ENCODE peak calls at places on chromosomes 2 and 18, in nine cellular contexts. F is A549, Y is prostate gland, W is sigmoid colon, K is GM12878, E is ovary, D is transverse colon, P is body of pancreas, O is right lobe of liver. C is an unnamed sample. For H3K4me1, the result is how much of the 10 kb centered on the place peaks cover.

GRCh38 chr2:157559061-157559460 is 69.6 kb downstream of the ACVR1C start:
- DNase-seq in P (no peak), O (no peak), Y (no peak), E (no peak), F (no peak), K (no peak), D (no peak), W (no peak), C (no peak)

GRCh38 chr2:186780701-186781316 is 68.2 kb downstream of the ZSWIM2 start:
- DNase-seq in K (no peak), D (no peak), F (peak), E (no peak), P (no peak), Y (no peak), O (no peak), W (no peak), C (no peak)

GRCh38 chr2:128779301-128780095 is 460.8 kb upstream of the HS6ST1 start:
- DNase-seq in E (no peak), K (no peak), F (no peak), D (no peak), Y (peak), O (no peak), P (no peak), W (peak), C (peak)

GRCh38 chr2:119028327-119029174 is 86.6 kb downstream of the MARCO start:
- DNase-seq in K (no peak), Y (peak), F (peak), E (peak), O (no peak), W (no peak), D (peak), P (peak), C (no peak)

GRCh38 chr18:51668101-51668500 is 470.6 kb upstream of the MEX3C start:
- DNase-seq in K (no peak), Y (peak), F (peak), W (no peak), E (no peak), P (peak), O (no peak), D (peak), C (no peak)

GRCh38 chr18:75407468-75408437 is 19.8 kb downstream of the SMIM21 start:
- DNase-seq in W (no peak), P (no peak), O (no peak), E (no peak), K (no peak), F (no peak), Y (no peak), D (no peak), C (no peak)

GRCh38 chr18:46073474-46074331 is 1.6 kb upstream of the PSTPIP2 start:
- DNase-seq in P (peak), O (no peak), W (no peak), K (no peak), F (peak), Y (peak), E (peak), D (peak), C (no peak)

GRCh38 chr2:240593026-240593702 is 6.6 kb downstream of the CAPN10 start:
- DNase-seq in Y (no peak), D (no peak), F (no peak), O (peak), P (no peak), K (no peak), E (peak), W (peak), C (no peak)

GRCh38 chr2:15733867-15734765 is 142.4 kb downstream of the DDX1 start:
- DNase-seq in E (no peak), K (no peak), D (no peak), W (no peak), Y (no peak), F (peak), O (no peak), P (peak), C (no peak)

GRCh38 chr2:13413989-13414388 is 697.3 kb downstream of the TRIB2 start:
- DNase-seq in O (no peak), D (no peak), P (no peak), W (no peak), E (no peak), Y (no peak), K (no peak), F (no peak), C (no peak)

GRCh38 chr18:23141022-23141999 is 6.0 kb downstream of the CABLES1 start:
- DNase-seq in W (no peak), K (no peak), F (no peak), E (peak), Y (no peak), P (peak), D (peak), O (peak), C (no peak)

GRCh38 chr18:54254265-54254758 is 15.0 kb upstream of the POLI start:
- DNase-seq in Y (peak), O (peak), E (no peak), W (no peak), P (peak), F (peak), D (no peak), K (no peak), C (no peak)

GRCh38 chr18:60894254-60894945 is 438.8 kb upstream of the CDH20 start:
- DNase-seq in D (no peak), E (no peak), P (no peak), W (no peak), O (no peak), F (no peak), Y (no peak), K (no peak), C (no peak)

GRCh38 chr2:229180658-229181057 is 90.4 kb downstream of the PID1 start:
- DNase-seq in F (no peak), O (no peak), W (no peak), P (no peak), D (no peak), Y (no peak), K (no peak), E (no peak), C (no peak)

GRCh38 chr2:128284841-128285240 is 33.8 kb downstream of the HS6ST1 start:
- DNase-seq in F (no peak), O (peak), E (no peak), K (no peak), Y (no peak), D (no peak), W (no peak), P (no peak), C (no peak)

GRCh38 chr2:176613358-176614032 is 344.3 kb downstream of the MTX2 start:
- DNase-seq in D (no peak), Y (no peak), W (no peak), K (no peak), F (no peak), O (no peak), E (no peak), P (no peak), C (no peak)

GRCh38 chr18:48868468-48869466 is 82.0 kb downstream of the SMAD7 start:
- DNase-seq in Y (no peak), F (peak), P (peak), E (no peak), K (peak), D (peak), W (no peak), O (no peak), C (no peak)

GRCh38 chr2:237223208-237223861 is 137.6 kb downstream of the COPS8 start:
- DNase-seq in F (peak), D (no peak), E (peak), W (no peak), O (no peak), K (no peak), P (peak), Y (no peak), C (no peak)

GRCh38 chr2:232420463-232421188 is 14.0 kb downstream of the ALPG start:
- DNase-seq in E (no peak), Y (peak), O (no peak), P (peak), W (no peak), K (no peak), F (peak), D (peak), C (no peak)

GRCh38 chr2:70668432-70668831 is 99.6 kb downstream of the ADD2 start:
- DNase-seq in K (no peak), P (no peak), E (no peak), W (peak), O (no peak), Y (no peak), D (no peak), F (no peak), C (no peak)

GRCh38 chr18:62904396-62905285 is 189.3 kb downstream of the PHLPP1 start:
- DNase-seq in O (no peak), D (no peak), P (no peak), F (no peak), E (no peak), K (no peak), Y (no peak), W (no peak), C (no peak)

GRCh38 chr2:60796573-60797509 is 40.8 kb downstream of the PAPOLG start:
- DNase-seq in W (no peak), O (no peak), K (no peak), Y (no peak), P (no peak), E (no peak), D (no peak), F (no peak), C (no peak)

GRCh38 chr18:59012815-59013677 is 126.6 kb upstream of the SEC11C start:
- DNase-seq in F (no peak), E (no peak), Y (peak), O (no peak), D (no peak), P (no peak), K (no peak), W (no peak), C (no peak)

GRCh38 chr18:350953-351572 is 83.2 kb upstream of the THOC1 start:
- DNase-seq in E (no peak), P (no peak), Y (no peak), O (no peak), D (no peak), K (no peak), F (no peak), W (no peak), C (no peak)

GRCh38 chr18:341102-341501 is 73.3 kb upstream of the THOC1 start:
- DNase-seq in D (no peak), P (peak), W (no peak), E (no peak), O (no peak), F (no peak), K (no peak), Y (no peak), C (no peak)

GRCh38 chr18:346607-347006 is 78.8 kb upstream of the THOC1 start:
- DNase-seq in W (no peak), E (no peak), D (no peak), O (no peak), P (no peak), Y (no peak), K (no peak), F (no peak), C (no peak)
- H3K4me1 ChIP-seq in W (under half), E (under half), D (under half), O (under half), P (under half), Y (under half), K (under half), F (under half), C (under half)

DNA sequence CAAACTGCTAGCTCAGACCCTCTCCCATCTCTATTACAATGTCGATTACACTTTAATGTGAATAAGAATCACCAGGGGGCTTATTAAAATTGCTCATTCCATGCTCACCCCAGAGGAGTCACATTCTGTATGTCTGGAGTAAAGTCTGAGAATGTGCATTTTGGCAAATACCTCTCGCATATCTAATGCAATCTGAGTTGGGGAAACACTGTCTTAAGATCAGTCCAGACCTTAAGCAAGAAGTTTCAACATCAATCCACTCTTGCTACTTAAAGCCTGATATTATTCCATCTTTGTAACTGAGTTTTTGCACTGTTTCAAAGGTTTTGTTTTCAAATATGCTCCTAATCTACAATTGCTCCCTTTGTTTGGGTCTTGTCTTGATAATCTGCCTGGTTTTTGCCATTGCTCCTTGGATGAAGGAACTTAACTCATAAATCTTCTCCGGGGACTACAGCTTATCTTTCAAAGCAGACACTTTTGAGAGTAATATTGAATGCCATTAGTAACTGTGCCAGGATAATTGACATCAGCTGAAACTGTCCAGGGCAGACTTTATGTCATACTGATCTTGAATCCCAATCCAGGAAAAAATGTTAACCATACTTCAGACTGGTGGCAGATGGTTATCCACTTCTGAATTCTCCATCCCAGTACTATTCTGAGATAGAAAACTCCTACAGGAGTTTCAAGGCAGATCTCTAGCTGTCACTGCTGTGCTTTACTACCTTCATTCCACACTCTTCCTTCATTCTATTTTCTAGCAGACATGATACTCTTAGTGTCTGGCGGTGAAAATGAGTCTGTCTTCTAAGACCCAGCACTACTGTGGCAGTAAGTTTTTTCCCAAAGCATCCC is 200.9 kb downstream of the ERBB4 start:
- DNase-seq in P (no peak), F (no peak), W (no peak), K (no peak), O (no peak), D (no peak), Y (no peak), E (no peak), C (no peak)
- H3K4me3 ChIP-seq in P (no peak), F (no peak), W (no peak), K (no peak), O (no peak), D (no peak), Y (no peak), E (no peak), C (no peak)

DNA sequence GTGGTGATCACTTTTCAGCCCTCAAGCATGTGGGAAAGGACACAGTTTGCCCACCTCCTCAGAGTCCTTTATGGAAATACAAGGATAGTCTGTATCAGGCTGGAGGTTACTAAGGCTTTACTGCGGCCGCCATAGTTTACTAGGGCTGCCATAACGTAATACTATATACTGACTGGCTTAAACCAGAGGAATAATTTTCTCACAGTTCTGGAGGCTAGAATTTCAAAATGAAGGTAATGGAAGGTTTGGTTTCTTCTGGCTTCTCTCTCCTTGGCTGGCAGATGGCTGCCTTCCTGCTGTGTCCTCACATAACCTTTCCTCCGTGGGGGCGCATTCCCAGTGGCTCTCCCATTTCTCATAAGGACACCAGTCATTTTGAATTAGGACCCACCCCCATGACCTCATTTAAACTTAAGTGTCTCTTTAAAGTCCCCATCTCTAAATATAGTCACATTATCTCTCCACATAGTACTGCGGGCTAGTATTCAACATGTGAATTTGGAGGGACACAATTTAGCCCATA is 12.5 kb upstream of the ATIC start:
- DNase-seq in E (no peak), P (no peak), F (no peak), O (no peak), Y (no peak), K (no peak), D (no peak), W (no peak), C (no peak)
- TF ChIP-seq POLR2A in E (no peak), P (no peak), F (no peak), O (no peak), Y (no peak), K (no peak), D (no peak), W (no peak), C (no peak)

DNA sequence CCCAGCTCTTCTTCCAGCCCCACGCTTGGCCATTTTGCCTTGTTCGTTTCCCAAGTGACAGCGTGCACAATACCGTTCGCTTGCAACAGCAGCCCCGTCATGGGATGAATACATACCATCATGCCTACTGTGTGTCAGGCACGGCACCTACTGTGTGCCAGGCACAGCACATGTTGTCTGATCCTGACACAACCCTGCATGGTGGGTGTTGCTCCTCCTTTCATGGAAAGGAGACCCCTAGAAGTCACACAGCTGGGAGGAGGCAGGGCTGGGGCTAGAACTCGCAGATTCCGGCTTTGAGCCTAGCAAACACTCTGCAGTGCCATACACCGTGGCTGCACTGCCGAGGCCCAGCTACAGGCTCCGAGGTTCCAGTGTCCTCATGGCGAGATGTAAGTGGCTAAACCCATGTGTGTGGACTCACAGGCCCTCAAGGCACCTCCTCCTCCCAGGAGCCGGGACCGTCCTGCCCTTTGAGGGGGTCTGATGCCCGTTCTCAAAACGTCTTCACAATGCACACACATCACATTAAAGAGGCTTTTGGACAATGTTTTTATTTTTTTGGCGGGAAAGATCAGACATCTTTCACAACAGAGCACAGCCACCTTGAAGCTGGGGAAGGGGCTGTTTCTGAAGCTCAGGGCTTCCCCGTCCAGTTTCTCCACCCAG is 65.1 kb downstream of the HS1BP3 start:
- DNase-seq in E (no peak), P (no peak), W (peak), Y (no peak), K (no peak), O (peak), D (no peak), F (no peak), C (no peak)
- H3K4me1 ChIP-seq in E (under half), P (under half), W (under half), Y (under half), K (under half), O (under half), D (under half), F (under half), C (under half)

GRCh38 chr18:57624988-57625387 is 3.4 kb upstream of the NARS1 start:
- DNase-seq in E (no peak), O (no peak), K (no peak), Y (no peak), D (no peak), P (no peak), F (peak), W (no peak), C (no peak)

GRCh38 chr18:57621252-57621607 is 406 bp downstream of the NARS1 start:
- DNase-seq in E (no peak), O (no peak), Y (no peak), K (no peak), D (no peak), P (no peak), F (no peak), W (no peak), C (no peak)

DNA sequence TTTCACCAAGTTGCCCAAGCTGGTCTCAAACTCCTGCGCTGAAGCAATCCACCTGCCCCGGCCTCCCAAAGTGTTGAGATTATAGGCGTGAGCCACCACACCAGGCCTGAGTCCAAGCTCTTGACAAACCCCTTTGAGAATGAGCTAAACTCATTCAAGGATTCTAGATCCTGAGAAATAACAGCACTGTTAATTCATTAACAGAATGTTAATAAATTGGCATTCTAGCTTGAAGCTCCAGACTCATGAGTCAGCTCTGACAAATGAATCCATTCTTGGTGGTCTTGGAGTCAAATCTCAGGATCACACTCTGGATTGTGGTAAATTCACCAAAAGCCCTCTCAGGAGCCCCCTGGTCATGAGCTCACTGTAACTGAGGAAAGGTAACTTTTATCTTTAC is 1.8 kb downstream of the NARS1 start:
- DNase-seq in O (no peak), P (no peak), W (no peak), F (no peak), D (no peak), Y (no peak), K (no peak), E (no peak), C (no peak)
- H3K4me3 ChIP-seq in O (no peak), P (no peak), W (no peak), F (peak), D (no peak), Y (no peak), K (no peak), E (no peak), C (no peak)

GRCh38 chr2:38740851-38741541 is 10.2 kb downstream of the SRSF7 start:
- DNase-seq in W (no peak), F (peak), Y (no peak), K (no peak), P (peak), O (no peak), D (no peak), E (peak), C (no peak)
- TF ChIP-seq POLR2A in W (no peak), F (no peak), Y (no peak), K (no peak), P (no peak), O (no peak), D (no peak), E (no peak), C (no peak)

DNA sequence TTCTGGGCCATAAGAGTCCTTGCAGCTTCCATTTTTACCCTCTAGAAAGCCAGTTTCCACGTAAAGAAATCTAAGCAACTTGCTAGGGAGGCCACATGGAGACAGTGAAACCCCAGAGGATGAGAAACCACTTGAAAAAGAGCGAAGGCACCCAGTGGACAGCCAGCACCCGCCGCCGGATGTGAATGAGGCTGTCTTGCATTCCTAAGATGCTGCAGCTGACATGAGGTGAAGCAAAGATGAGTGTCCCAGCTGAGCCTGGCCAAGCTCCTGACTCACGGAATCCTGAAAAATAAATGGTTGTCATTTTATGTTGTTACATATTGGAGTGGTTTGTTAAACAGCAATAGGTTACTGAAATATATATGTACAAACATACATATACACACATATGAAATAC is 65.9 kb upstream of the STPG4 start:
- DNase-seq in Y (no peak), F (no peak), P (no peak), D (no peak), W (no peak), K (no peak), O (no peak), E (no peak), C (no peak)
- H3K4me1 ChIP-seq in Y (under half), F (under half), P (under half), D (half or more), W (half or more), K (under half), O (half or more), E (under half), C (under half)